ENCODE peak calls at places on chromosomes 6 and 20, in five cellular contexts. S is GM12865; T is stimulated activated CD4-positive, alpha-beta T cell treated with anti-CD3 and anti-CD28 coated beads, Interleukin-4, amount 100 ng/mL, for 4 hours; U is T follicular helper cell; X is NCI-H82. H is an unnamed sample.

GRCh38 chr6:7143161-7143974 is 35.6 kb downstream of the RREB1 start:
- DNase-seq in S (peak; percentile 34), T (no peak), U (no peak), X (peak; percentile 39), H (no peak)

GRCh38 chr6:27214126-27214601 is 33.3 kb upstream of the PRSS16 start:
- DNase-seq in S (peak; percentile 15), T (no peak), U (no peak), X (no peak), H (no peak)

GRCh38 chr6:71190809-71191208 is 97.8 kb upstream of the OGFRL1 start:
- DNase-seq in S (peak; percentile 12), T (no peak), U (no peak), X (peak; percentile 39), H (no peak)

GRCh38 chr6:147564556-147564955 is 56.1 kb downstream of the SAMD5 start:
- DNase-seq in S (no peak), T (no peak), U (no peak), X (no peak), H (no peak)

GRCh38 chr6:52201046-52201445 is 14.9 kb downstream of the IL17A start:
- DNase-seq in S (no peak), T (no peak), U (no peak), X (no peak), H (no peak)

GRCh38 chr20:59831024-59831900 is 102.2 kb downstream of the SYCP2 start:
- DNase-seq in S (peak; percentile 17), T (no peak), U (no peak), X (no peak), H (peak; percentile 8)

GRCh38 chr20:64084209-64085152 is at the start of gene LKAAEAR1:
- DNase-seq in S (no peak), T (no peak), U (no peak), X (peak; percentile 50), H (no peak)

GRCh38 chr20:39605908-39606307 is 643.8 kb downstream of the DHX35 start:
- DNase-seq in S (no peak), T (no peak), U (no peak), X (no peak), H (no peak)

GRCh38 chr6:43668151-43669028 is 19.2 kb downstream of the MRPS18A start:
- DNase-seq in S (peak; percentile 68), T (peak; percentile 45), U (peak; percentile 21), X (peak; percentile 76), H (peak; percentile 61)

GRCh38 chr6:37099442-37099841 is 70.5 kb upstream of the PIM1 start:
- DNase-seq in S (no peak), T (no peak), U (no peak), X (no peak), H (no peak)

GRCh38 chr20:326645-327031 is 1.3 kb downstream of the SOX12 start:
- DNase-seq in S (no peak), T (no peak), U (no peak), X (peak; percentile 74), H (no peak)

GRCh38 chr6:25193147-25193864 is 85.9 kb upstream of the CARMIL1 start:
- DNase-seq in S (no peak), T (no peak), U (no peak), X (peak; percentile 33), H (no peak)

GRCh38 chr6:139370047-139370706 is 4.3 kb downstream of the CITED2 start:
- DNase-seq in S (peak; percentile 21), T (no peak), U (no peak), X (peak; percentile 35), H (no peak)

GRCh38 chr20:35273449-35274171 is 4.3 kb downstream of the MMP24OS start:
- DNase-seq in S (no peak), T (no peak), U (no peak), X (peak; percentile 31), H (no peak)

GRCh38 chr6:42007753-42008528 is 42.4 kb upstream of the TAF8 start:
- DNase-seq in S (no peak), T (peak; percentile 46), U (no peak), X (peak; percentile 44), H (no peak)

GRCh38 chr6:122202576-122203137 is 196.8 kb upstream of the HSF2 start:
- DNase-seq in S (no peak), T (no peak), U (no peak), X (no peak), H (no peak)

GRCh38 chr6:165573671-165574070 is 89.4 kb downstream of the PDE10A start:
- DNase-seq in S (no peak), T (no peak), U (no peak), X (no peak), H (no peak)

GRCh38 chr20:41309817-41310216 is 7.7 kb downstream of the ZHX3 start:
- DNase-seq in S (no peak), T (no peak), U (no peak), X (no peak), H (no peak)

GRCh38 chr6:56851541-56852248 is 103.2 kb upstream of the BEND6 start:
- DNase-seq in S (peak; percentile 96), T (no peak), U (no peak), X (peak; percentile 90), H (peak; percentile 89)

GRCh38 chr6:157235600-157236039 is 87.7 kb downstream of the TMEM242 start:
- DNase-seq in S (no peak), T (peak; percentile 40), U (peak; percentile 37), X (no peak), H (no peak)

GRCh38 chr6:13767121-13767794 is 47.1 kb downstream of the MCUR1 start:
- DNase-seq in S (peak; percentile 26), T (no peak), U (no peak), X (no peak), H (no peak)

GRCh38 chr20:51175724-51176123 is 152.8 kb upstream of the KCNG1 start:
- DNase-seq in S (no peak), T (no peak), U (no peak), X (no peak), H (no peak)

GRCh38 chr6:146135167-146135566 is 106.3 kb downstream of the GRM1 start:
- DNase-seq in S (no peak), T (no peak), U (no peak), X (no peak), H (no peak)

H was measured in GM12878.